ENCODE peak calls at places on chromosomes 16 and 17, in eight cellular contexts. One of them, this sample, is unnamed.

GRCh38 chr17:80087346-80088265 is 13.8 kb upstream of the GAA start:
- DNase-seq in SK-N-SH: peak
- DNase-seq in fibroblast of villous mesenchyme: no peak
- DNase-seq in retinal pigment epithelial cell: no peak
- DNase-seq in AG04450: no peak
- DNase-seq in transverse colon: no peak
- DNase-seq in left ventricle myocardium inferior: no peak
- DNase-seq in fibroblast of mammary gland: no peak
- DNase-seq in this sample: no peak

GRCh38 chr17:2084129-2084765 is 29.3 kb downstream of the HIC1 start:
- DNase-seq in fibroblast of villous mesenchyme: peak
- DNase-seq in transverse colon: peak
- DNase-seq in AG04450: no peak
- DNase-seq in fibroblast of mammary gland: peak
- DNase-seq in left ventricle myocardium inferior: peak
- DNase-seq in SK-N-SH: peak
- DNase-seq in retinal pigment epithelial cell: no peak
- DNase-seq in this sample: no peak

GRCh38 chr17:17300624-17301568 is 2.3 kb upstream of the NT5M start:
- DNase-seq in retinal pigment epithelial cell: peak
- DNase-seq in transverse colon: peak
- DNase-seq in fibroblast of villous mesenchyme: peak
- DNase-seq in fibroblast of mammary gland: peak
- DNase-seq in SK-N-SH: no peak
- DNase-seq in AG04450: no peak
- DNase-seq in left ventricle myocardium inferior: peak
- DNase-seq in this sample: no peak

GRCh38 chr16:30078744-30079143 is 3.0 kb downstream of the PPP4C start:
- DNase-seq in fibroblast of villous mesenchyme: no peak
- DNase-seq in fibroblast of mammary gland: no peak
- DNase-seq in SK-N-SH: no peak
- DNase-seq in retinal pigment epithelial cell: no peak
- DNase-seq in AG04450: no peak
- DNase-seq in left ventricle myocardium inferior: no peak
- DNase-seq in transverse colon: no peak
- DNase-seq in this sample: no peak

GRCh38 chr16:47732806-47733150 is 271.6 kb downstream of the PHKB start:
- DNase-seq in fibroblast of mammary gland: peak
- DNase-seq in transverse colon: no peak
- DNase-seq in retinal pigment epithelial cell: peak
- DNase-seq in AG04450: peak
- DNase-seq in SK-N-SH: no peak
- DNase-seq in left ventricle myocardium inferior: no peak
- DNase-seq in fibroblast of villous mesenchyme: peak
- DNase-seq in this sample: peak

GRCh38 chr16:57134982-57135381 is 42.6 kb downstream of the CPNE2 start:
- DNase-seq in AG04450: no peak
- DNase-seq in fibroblast of villous mesenchyme: no peak
- DNase-seq in retinal pigment epithelial cell: no peak
- DNase-seq in fibroblast of mammary gland: no peak
- DNase-seq in SK-N-SH: no peak
- DNase-seq in transverse colon: peak
- DNase-seq in left ventricle myocardium inferior: no peak
- DNase-seq in this sample: no peak

GRCh38 chr17:44065668-44066203 is 735 bp downstream of the LSM12 start:
- DNase-seq in fibroblast of mammary gland: no peak
- DNase-seq in transverse colon: no peak
- DNase-seq in AG04450: no peak
- DNase-seq in left ventricle myocardium inferior: no peak
- DNase-seq in SK-N-SH: no peak
- DNase-seq in retinal pigment epithelial cell: no peak
- DNase-seq in fibroblast of villous mesenchyme: peak
- DNase-seq in this sample: no peak

GRCh38 chr17:29929006-29929543 is 953 bp downstream of the SSH2 start:
- DNase-seq in SK-N-SH: peak
- DNase-seq in retinal pigment epithelial cell: no peak
- DNase-seq in left ventricle myocardium inferior: no peak
- DNase-seq in fibroblast of villous mesenchyme: peak
- DNase-seq in AG04450: no peak
- DNase-seq in fibroblast of mammary gland: peak
- DNase-seq in transverse colon: peak
- DNase-seq in this sample: no peak

GRCh38 chr16:4556580-4556979 is 440 bp downstream of the C16orf96 start:
- DNase-seq in transverse colon: no peak
- DNase-seq in left ventricle myocardium inferior: no peak
- DNase-seq in AG04450: no peak
- DNase-seq in fibroblast of mammary gland: no peak
- DNase-seq in SK-N-SH: no peak
- DNase-seq in retinal pigment epithelial cell: no peak
- DNase-seq in fibroblast of villous mesenchyme: no peak
- DNase-seq in this sample: no peak

GRCh38 chr17:45848868-45849535 is 4.3 kb downstream of the SPPL2C start:
- DNase-seq in transverse colon: no peak
- DNase-seq in retinal pigment epithelial cell: no peak
- DNase-seq in SK-N-SH: peak
- DNase-seq in left ventricle myocardium inferior: no peak
- DNase-seq in fibroblast of mammary gland: no peak
- DNase-seq in AG04450: no peak
- DNase-seq in fibroblast of villous mesenchyme: no peak
- DNase-seq in this sample: no peak

GRCh38 chr17:68431661-68432071 is 25.6 kb downstream of the WIPI1 start:
- DNase-seq in fibroblast of mammary gland: peak
- DNase-seq in fibroblast of villous mesenchyme: peak
- DNase-seq in transverse colon: no peak
- DNase-seq in retinal pigment epithelial cell: no peak
- DNase-seq in left ventricle myocardium inferior: no peak
- DNase-seq in AG04450: no peak
- DNase-seq in SK-N-SH: peak
- DNase-seq in this sample: no peak

GRCh38 chr16:3095869-3096268 is 3.2 kb downstream of the ZSCAN10 start:
- DNase-seq in left ventricle myocardium inferior: no peak
- DNase-seq in fibroblast of mammary gland: peak
- DNase-seq in retinal pigment epithelial cell: no peak
- DNase-seq in fibroblast of villous mesenchyme: no peak
- DNase-seq in AG04450: no peak
- DNase-seq in SK-N-SH: peak
- DNase-seq in transverse colon: peak
- DNase-seq in this sample: no peak

GRCh38 chr17:77375917-77376651 is 235.3 kb downstream of the SEC14L1 start:
- DNase-seq in transverse colon: peak
- DNase-seq in fibroblast of villous mesenchyme: peak
- DNase-seq in fibroblast of mammary gland: peak
- DNase-seq in retinal pigment epithelial cell: no peak
- DNase-seq in AG04450: peak
- DNase-seq in SK-N-SH: peak
- DNase-seq in left ventricle myocardium inferior: no peak
- DNase-seq in this sample: peak

GRCh38 chr17:41403409-41404023 is 6.1 kb upstream of the KRT31 start:
- DNase-seq in left ventricle myocardium inferior: no peak
- DNase-seq in retinal pigment epithelial cell: no peak
- DNase-seq in transverse colon: no peak
- DNase-seq in SK-N-SH: no peak
- DNase-seq in AG04450: no peak
- DNase-seq in fibroblast of villous mesenchyme: no peak
- DNase-seq in fibroblast of mammary gland: no peak
- DNase-seq in this sample: no peak

GRCh38 chr16:89253548-89254287 is 36.2 kb downstream of the ZNF778 start:
- DNase-seq in retinal pigment epithelial cell: no peak
- DNase-seq in fibroblast of villous mesenchyme: no peak
- DNase-seq in fibroblast of mammary gland: no peak
- DNase-seq in left ventricle myocardium inferior: no peak
- DNase-seq in SK-N-SH: no peak
- DNase-seq in AG04450: no peak
- DNase-seq in transverse colon: no peak
- DNase-seq in this sample: no peak
- H3K4me3 ChIP-seq in retinal pigment epithelial cell: no peak
- H3K4me3 ChIP-seq in fibroblast of villous mesenchyme: no peak
- H3K4me3 ChIP-seq in fibroblast of mammary gland: no peak
- H3K4me3 ChIP-seq in left ventricle myocardium inferior: no peak
- H3K4me3 ChIP-seq in SK-N-SH: no peak
- H3K4me3 ChIP-seq in AG04450: no peak
- H3K4me3 ChIP-seq in transverse colon: no peak
- H3K4me3 ChIP-seq in this sample: no peak

GRCh38 chr16:1941924-1942809 is 832 bp downstream of the MSRB1 start:
- DNase-seq in left ventricle myocardium inferior: no peak
- DNase-seq in transverse colon: no peak
- DNase-seq in fibroblast of villous mesenchyme: no peak
- DNase-seq in AG04450: no peak
- DNase-seq in SK-N-SH: no peak
- DNase-seq in fibroblast of mammary gland: peak
- DNase-seq in retinal pigment epithelial cell: no peak
- DNase-seq in this sample: no peak

GRCh38 chr16:1940273-1941161 is 2.5 kb downstream of the MSRB1 start:
- DNase-seq in fibroblast of mammary gland: no peak
- DNase-seq in SK-N-SH: no peak
- DNase-seq in AG04450: no peak
- DNase-seq in transverse colon: peak
- DNase-seq in retinal pigment epithelial cell: no peak
- DNase-seq in left ventricle myocardium inferior: no peak
- DNase-seq in fibroblast of villous mesenchyme: no peak
- DNase-seq in this sample: no peak

GRCh38 chr16:1944612-1945199 is 1.7 kb upstream of the MSRB1 start:
- DNase-seq in fibroblast of villous mesenchyme: no peak
- DNase-seq in AG04450: no peak
- DNase-seq in transverse colon: no peak
- DNase-seq in retinal pigment epithelial cell: no peak
- DNase-seq in SK-N-SH: no peak
- DNase-seq in left ventricle myocardium inferior: no peak
- DNase-seq in fibroblast of mammary gland: no peak
- DNase-seq in this sample: no peak

GRCh38 chr16:1941162-1941923 is 1.7 kb downstream of the MSRB1 start:
- DNase-seq in fibroblast of mammary gland: no peak
- DNase-seq in fibroblast of villous mesenchyme: no peak
- DNase-seq in transverse colon: no peak
- DNase-seq in SK-N-SH: peak
- DNase-seq in retinal pigment epithelial cell: no peak
- DNase-seq in left ventricle myocardium inferior: no peak
- DNase-seq in AG04450: no peak
- DNase-seq in this sample: no peak

DNA sequence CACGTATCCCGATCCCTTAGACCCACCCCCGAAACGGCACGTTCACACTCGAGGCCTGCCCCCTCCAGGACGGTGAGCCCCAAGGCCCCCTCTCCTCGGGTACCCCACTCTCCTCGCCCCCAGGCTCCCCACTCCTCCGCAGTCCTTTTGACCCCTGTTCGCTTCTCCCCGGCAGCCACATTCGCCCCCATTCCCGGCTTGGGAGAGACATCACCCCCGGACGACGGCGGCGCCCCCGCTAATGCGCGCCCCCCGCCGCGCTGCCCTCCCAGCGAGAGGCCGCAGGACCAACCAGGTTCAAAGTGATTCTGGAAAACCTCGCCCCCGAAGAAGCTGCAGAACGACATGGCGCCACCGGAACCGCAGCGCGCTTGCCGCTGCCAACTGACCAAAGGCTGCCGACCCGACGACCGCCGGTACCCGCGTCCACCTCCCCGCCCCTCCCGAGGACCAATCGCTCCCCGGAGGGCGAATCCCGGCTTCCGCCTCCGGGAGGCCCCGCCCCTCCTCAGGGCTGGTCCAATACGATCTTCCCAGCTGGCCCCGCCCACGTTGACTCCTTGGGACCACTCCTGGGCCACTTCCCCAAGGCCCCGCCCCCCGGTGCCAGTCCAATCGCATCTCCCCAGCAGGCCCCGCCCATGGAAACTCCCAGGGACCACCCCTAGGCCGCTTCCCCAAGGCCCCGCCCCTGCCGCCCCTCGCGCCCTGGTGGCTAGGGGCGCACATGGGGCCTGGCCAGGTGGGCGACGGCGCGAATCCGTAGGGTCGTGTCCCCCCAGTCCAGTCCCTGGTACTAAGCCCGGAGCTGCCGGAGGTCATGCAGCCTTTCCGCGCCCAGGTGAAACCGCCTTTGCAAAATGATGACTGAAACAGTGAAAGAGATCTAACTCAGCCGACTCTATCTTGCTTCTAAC is at the start of gene MSRB1:
- DNase-seq in transverse colon: peak
- DNase-seq in fibroblast of villous mesenchyme: peak
- DNase-seq in retinal pigment epithelial cell: peak
- DNase-seq in SK-N-SH: peak
- DNase-seq in left ventricle myocardium inferior: peak
- DNase-seq in fibroblast of mammary gland: peak
- DNase-seq in AG04450: peak
- DNase-seq in this sample: peak
- TF ChIP-seq CTCF in transverse colon: no peak
- TF ChIP-seq CTCF in fibroblast of villous mesenchyme: no peak
- TF ChIP-seq CTCF in retinal pigment epithelial cell: no peak
- TF ChIP-seq CTCF in SK-N-SH: peak
- TF ChIP-seq CTCF in left ventricle myocardium inferior: no peak
- TF ChIP-seq CTCF in fibroblast of mammary gland: no peak
- TF ChIP-seq CTCF in AG04450: no peak
- TF ChIP-seq CTCF in this sample: no peak

GRCh38 chr17:22669721-22670120 is 977.4 kb downstream of the KCNJ18 start:
- DNase-seq in left ventricle myocardium inferior: no peak
- DNase-seq in fibroblast of mammary gland: peak
- DNase-seq in AG04450: no peak
- DNase-seq in fibroblast of villous mesenchyme: no peak
- DNase-seq in SK-N-SH: no peak
- DNase-seq in transverse colon: no peak
- DNase-seq in retinal pigment epithelial cell: no peak
- DNase-seq in this sample: no peak
- H3K4me3 ChIP-seq in left ventricle myocardium inferior: no peak
- H3K4me3 ChIP-seq in fibroblast of mammary gland: no peak
- H3K4me3 ChIP-seq in AG04450: no peak
- H3K4me3 ChIP-seq in fibroblast of villous mesenchyme: no peak
- H3K4me3 ChIP-seq in SK-N-SH: no peak
- H3K4me3 ChIP-seq in transverse colon: no peak
- H3K4me3 ChIP-seq in retinal pigment epithelial cell: no peak
- H3K4me3 ChIP-seq in this sample: no peak

GRCh38 chr16:28063611-28064061 is at the start of gene GSG1L:
- DNase-seq in fibroblast of villous mesenchyme: no peak
- DNase-seq in left ventricle myocardium inferior: no peak
- DNase-seq in SK-N-SH: peak
- DNase-seq in fibroblast of mammary gland: no peak
- DNase-seq in retinal pigment epithelial cell: no peak
- DNase-seq in AG04450: no peak
- DNase-seq in transverse colon: no peak
- DNase-seq in this sample: no peak
- TF ChIP-seq CTCF in fibroblast of villous mesenchyme: no peak
- TF ChIP-seq CTCF in left ventricle myocardium inferior: peak
- TF ChIP-seq CTCF in SK-N-SH: no peak
- TF ChIP-seq CTCF in fibroblast of mammary gland: no peak
- TF ChIP-seq CTCF in retinal pigment epithelial cell: no peak
- TF ChIP-seq CTCF in AG04450: no peak
- TF ChIP-seq CTCF in transverse colon: no peak
- TF ChIP-seq CTCF in this sample: no peak

This sample was measured in AG04449.